ENCODE peak calls at places on chromosome X, in seven cellular contexts. Q, O, I, X, H, L and M are unnamed samples.

GRCh38 chrX:46203115-46203514 is 342.1 kb downstream of the ZNF674 start:
- DNase-seq in O (no peak), Q (no peak), H (no peak), I (no peak), L (no peak), X (no peak), M (no peak)

GRCh38 chrX:143661286-143661685 is 25.4 kb upstream of the SLITRK4 start:
- DNase-seq in X (no peak), Q (no peak), L (no peak), O (no peak), H (no peak), I (no peak), M (no peak)

GRCh38 chrX:43551590-43551989 is 104.5 kb upstream of the MAOA start:
- DNase-seq in I (no peak), Q (no peak), L (no peak), H (no peak), O (no peak), X (no peak), M (no peak)

GRCh38 chrX:9622128-9622527 is 143.5 kb downstream of the GPR143 start:
- DNase-seq in I (no peak), X (no peak), Q (no peak), L (no peak), O (no peak), H (no peak), M (no peak)

GRCh38 chrX:95505721-95506120 is 1178.9 kb upstream of the DIAPH2 start:
- DNase-seq in L (no peak), X (peak; percentile 6), O (no peak), Q (no peak), H (no peak), I (no peak), M (no peak)

GRCh38 chrX:110852180-110852579 is 56.6 kb upstream of the CHRDL1 start:
- DNase-seq in H (no peak), L (no peak), X (peak; percentile 29), I (peak; percentile 36), O (no peak), Q (no peak), M (peak; percentile 55)

GRCh38 chrX:20538974-20539373 is 272.3 kb upstream of the RPS6KA3 start:
- DNase-seq in H (no peak), Q (no peak), L (no peak), I (no peak), O (no peak), X (no peak), M (no peak)

GRCh38 chrX:144616317-144616716 is 631.0 kb upstream of the SPANXN1 start:
- DNase-seq in I (no peak), L (no peak), O (no peak), Q (no peak), H (no peak), X (peak; percentile 2), M (no peak)

GRCh38 chrX:119960639-119961038 is 17.1 kb upstream of the NKAP start:
- DNase-seq in H (no peak), I (no peak), L (no peak), Q (no peak), O (no peak), X (no peak), M (no peak)

GRCh38 chrX:23327104-23327503 is 7.5 kb upstream of the PTCHD1 start:
- DNase-seq in O (no peak), I (no peak), L (no peak), H (no peak), Q (no peak), X (no peak), M (no peak)

GRCh38 chrX:2708601-2709200 is 17.6 kb downstream of the CD99 start:
- DNase-seq in I (no peak), L (no peak), X (no peak), Q (no peak), O (no peak), H (no peak), M (no peak)

GRCh38 chrX:10989386-10989785 is 121.7 kb upstream of the HCCS start:
- DNase-seq in I (no peak), O (no peak), H (no peak), X (no peak), Q (no peak), L (no peak), M (no peak)

GRCh38 chrX:127459784-127460183 is 592.4 kb downstream of the ACTRT1 start:
- DNase-seq in I (no peak), O (no peak), L (no peak), X (no peak), Q (no peak), H (no peak), M (no peak)

GRCh38 chrX:31603411-31604120 is 531.7 kb upstream of the FTHL17 start:
- DNase-seq in H (no peak), L (no peak), X (peak; percentile 16), O (no peak), Q (no peak), I (no peak), M (peak; percentile 2)

GRCh38 chrX:11129546-11129945 is 18.4 kb downstream of the HCCS start:
- DNase-seq in O (no peak), L (no peak), H (no peak), X (no peak), Q (no peak), I (no peak), M (no peak)

GRCh38 chrX:5458300-5458699 is 770.4 kb downstream of the NLGN4X start:
- DNase-seq in O (no peak), I (no peak), L (no peak), Q (no peak), H (no peak), X (peak; percentile 19), M (no peak)

GRCh38 chrX:80139564-80139963 is 125.0 kb downstream of the TBX22 start:
- DNase-seq in I (no peak), H (no peak), X (no peak), O (no peak), Q (no peak), L (no peak), M (no peak)

GRCh38 chrX:9340619-9341304 is 124.1 kb upstream of the TBL1X start:
- DNase-seq in L (no peak), X (peak; percentile 28), I (no peak), Q (no peak), H (no peak), O (no peak), M (peak; percentile 61)

GRCh38 chrX:38409289-38409688 is 56.9 kb downstream of the OTC start:
- DNase-seq in I (no peak), X (no peak), H (no peak), L (no peak), Q (no peak), O (no peak), M (no peak)

GRCh38 chrX:56733459-56734046 is 4.5 kb downstream of the NBDY start:
- DNase-seq in H (no peak), L (no peak), X (peak; percentile 31), O (no peak), Q (no peak), I (peak; percentile 51), M (peak; percentile 48)

GRCh38 chrX:21985332-21985777 is 44.8 kb downstream of the SMS start:
- DNase-seq in I (peak; percentile 63), H (no peak), L (peak; percentile 52), Q (peak; percentile 45), X (peak; percentile 65), O (no peak), M (peak; percentile 76)

GRCh38 chrX:119602701-119603255 is 3.4 kb downstream of the NKRF start:
- DNase-seq in L (no peak), O (no peak), X (no peak), I (no peak), Q (no peak), H (no peak), M (no peak)

GRCh38 chrX:105221374-105221773 is 880 bp upstream of the TEX13A start:
- DNase-seq in Q (no peak), X (peak; percentile 49), H (no peak), O (no peak), I (no peak), L (no peak), M (no peak)